ENCODE peak calls at places on chromosomes 7 and 10, in six cellular contexts. K is A549, R is HepG2, O is SK-N-SH, F is GM12878, S is K562. P is an unnamed sample.
A peak's percentile ranks its signal among the peaks of the same experiment; 100 is the strongest.

GRCh38 chr7:42233939-42234338 is 3.1 kb downstream of the GLI3 start:
- DNase-seq in K (no peak), R (no peak), O (no peak), F (no peak), S (no peak), P (peak; percentile 68)

GRCh38 chr7:23216021-23216420 is 30.6 kb upstream of the GPNMB start:
- DNase-seq in K (no peak), R (no peak), O (no peak), F (no peak), S (no peak), P (no peak)

GRCh38 chr7:128879461-128879938 is 16.8 kb downstream of the ATP6V1F start:
- DNase-seq in K (no peak), R (no peak), O (no peak), F (no peak), S (peak; percentile 33), P (no peak)

GRCh38 chr7:55467047-55467593 is 102.0 kb downstream of the LANCL2 start:
- DNase-seq in K (no peak), R (peak; percentile 20), O (peak; percentile 3), F (no peak), S (no peak), P (no peak)

GRCh38 chr7:155811895-155812761 is at the start of gene SHH:
- DNase-seq in K (peak; percentile 41), R (no peak), O (no peak), F (no peak), S (no peak), P (peak; percentile 33)

GRCh38 chr7:79734158-79734557 is 280.7 kb upstream of the MAGI2 start:
- DNase-seq in K (no peak), R (no peak), O (no peak), F (no peak), S (no peak), P (no peak)

GRCh38 chr10:132798403-132798802 is 12.5 kb upstream of the NKX6-2 start:
- DNase-seq in K (no peak), R (no peak), O (no peak), F (no peak), S (no peak), P (no peak)

GRCh38 chr7:157004050-157004838 is 6.2 kb downstream of the MNX1 start:
- DNase-seq in K (no peak), R (no peak), O (peak; percentile 88), F (no peak), S (no peak), P (peak; percentile 13)

GRCh38 chr10:3372284-3372683 is 199.7 kb upstream of the PITRM1 start:
- DNase-seq in K (no peak), R (no peak), O (no peak), F (no peak), S (no peak), P (peak; percentile 44)

GRCh38 chr7:20229652-20230500 is 12.7 kb upstream of the MACC1 start:
- DNase-seq in K (peak; percentile 35), R (no peak), O (no peak), F (no peak), S (peak; percentile 28), P (peak; percentile 93)

GRCh38 chr10:129417882-129418281 is 49.2 kb upstream of the MGMT start:
- DNase-seq in K (no peak), R (no peak), O (no peak), F (no peak), S (no peak), P (no peak)

GRCh38 chr10:82668266-82668665 is 793.3 kb downstream of the NRG3 start:
- DNase-seq in K (no peak), R (no peak), O (no peak), F (no peak), S (no peak), P (no peak)

GRCh38 chr10:16832351-16833080 is 15.3 kb upstream of the RSU1 start:
- DNase-seq in K (peak; percentile 44), R (no peak), O (no peak), F (no peak), S (no peak), P (peak; percentile 90)

GRCh38 chr7:137091396-137091795 is 222.9 kb downstream of the CHRM2 start:
- DNase-seq in K (no peak), R (no peak), O (peak; percentile 56), F (no peak), S (no peak), P (no peak)

GRCh38 chr7:135856356-135857144 is 107.9 kb upstream of the FAM180A start:
- DNase-seq in K (no peak), R (no peak), O (no peak), F (no peak), S (no peak), P (peak; percentile 69)

GRCh38 chr7:156017916-156018700 is 205.8 kb upstream of the SHH start:
- DNase-seq in K (no peak), R (no peak), O (no peak), F (no peak), S (no peak), P (no peak)

GRCh38 chr7:33195264-33195663 is 65.9 kb downstream of the BBS9 start:
- DNase-seq in K (peak; percentile 21), R (no peak), O (no peak), F (no peak), S (no peak), P (peak; percentile 87)

GRCh38 chr7:77453531-77453930 is 37.4 kb upstream of the GSAP start:
- DNase-seq in K (no peak), R (no peak), O (no peak), F (no peak), S (no peak), P (peak; percentile 57)

GRCh38 chr7:129719980-129720732 is 108.6 kb downstream of the NRF1 start:
- DNase-seq in K (no peak), R (peak; percentile 53), O (no peak), F (no peak), S (peak; percentile 89), P (peak; percentile 31)

GRCh38 chr7:104416866-104417393 is 88.5 kb downstream of the LHFPL3 start:
- DNase-seq in K (no peak), R (no peak), O (no peak), F (no peak), S (no peak), P (no peak)

GRCh38 chr10:87818505-87819273 is 663 bp upstream of the ATAD1 start:
- DNase-seq in K (peak; percentile 64), R (no peak), O (peak; percentile 51), F (peak; percentile 63), S (peak; percentile 51), P (peak; percentile 43)

GRCh38 chr7:3042861-3043489 is 692 bp downstream of the CARD11 start:
- DNase-seq in K (no peak), R (no peak), O (no peak), F (no peak), S (peak; percentile 59), P (no peak)

GRCh38 chr7:23299770-23300300 is 696 bp downstream of the MALSU1 start:
- DNase-seq in K (no peak), R (peak; percentile 10), O (peak; percentile 56), F (no peak), S (no peak), P (peak; percentile 35)

GRCh38 chr10:108393111-108393510 is 1228.6 kb upstream of the SORCS1 start:
- DNase-seq in K (no peak), R (no peak), O (no peak), F (no peak), S (no peak), P (peak; percentile 26)

GRCh38 chr7:22399546-22399945 is 42.6 kb upstream of the RAPGEF5 start:
- DNase-seq in K (no peak), R (no peak), O (no peak), F (no peak), S (no peak), P (no peak)

GRCh38 chr7:2724453-2725177 is 36.6 kb downstream of the AMZ1 start:
- DNase-seq in K (no peak), R (no peak), O (no peak), F (no peak), S (no peak), P (no peak)

GRCh38 chr7:5217851-5218331 is 27.9 kb downstream of the WIPI2 start:
- DNase-seq in K (no peak), R (no peak), O (no peak), F (no peak), S (no peak), P (no peak)

GRCh38 chr7:253491-254336 is 36.3 kb upstream of the FOXL3 start:
- DNase-seq in K (no peak), R (no peak), O (no peak), F (no peak), S (no peak), P (no peak)

DNA sequence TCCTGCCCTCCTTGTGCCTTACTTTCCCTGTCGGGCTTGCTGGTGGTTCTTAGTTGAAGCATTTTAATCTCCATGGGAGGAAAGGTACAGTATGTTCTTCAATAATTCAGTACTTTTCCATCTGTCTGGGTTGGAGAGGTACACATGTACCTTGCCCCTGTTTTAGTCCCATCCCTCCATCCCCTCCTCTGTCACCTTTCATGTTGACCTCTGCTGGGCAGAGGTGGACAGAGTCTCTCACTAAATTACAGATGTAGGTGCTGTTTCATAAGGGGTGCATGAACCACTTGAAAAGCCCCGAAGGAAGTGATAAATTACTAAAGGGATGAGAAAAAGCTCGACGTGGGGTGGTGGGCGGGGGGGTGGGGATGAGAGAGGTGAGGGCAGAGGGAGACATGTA is 5.4 kb downstream of the AGFG2 start:
- DNase-seq in K (no peak), R (peak; percentile 76), O (no peak), F (no peak), S (no peak), P (no peak)
- H3K4me3 ChIP-seq in K (no peak overlapping the region), R (peak overlapping the region; percentile 43), O (no peak overlapping the region), F (peak overlapping the region; percentile 85), S (no peak overlapping the region), P (no peak overlapping the region)

GRCh38 chr10:124058346-124059003 is 34.9 kb downstream of the CHST15 start:
- DNase-seq in K (no peak), R (no peak), O (no peak), F (no peak), S (no peak), P (no peak)
- TF ChIP-seq SMC3 in K (no peak), R (no peak), O (no peak), F (no peak), S (no peak), P (no peak)

DNA sequence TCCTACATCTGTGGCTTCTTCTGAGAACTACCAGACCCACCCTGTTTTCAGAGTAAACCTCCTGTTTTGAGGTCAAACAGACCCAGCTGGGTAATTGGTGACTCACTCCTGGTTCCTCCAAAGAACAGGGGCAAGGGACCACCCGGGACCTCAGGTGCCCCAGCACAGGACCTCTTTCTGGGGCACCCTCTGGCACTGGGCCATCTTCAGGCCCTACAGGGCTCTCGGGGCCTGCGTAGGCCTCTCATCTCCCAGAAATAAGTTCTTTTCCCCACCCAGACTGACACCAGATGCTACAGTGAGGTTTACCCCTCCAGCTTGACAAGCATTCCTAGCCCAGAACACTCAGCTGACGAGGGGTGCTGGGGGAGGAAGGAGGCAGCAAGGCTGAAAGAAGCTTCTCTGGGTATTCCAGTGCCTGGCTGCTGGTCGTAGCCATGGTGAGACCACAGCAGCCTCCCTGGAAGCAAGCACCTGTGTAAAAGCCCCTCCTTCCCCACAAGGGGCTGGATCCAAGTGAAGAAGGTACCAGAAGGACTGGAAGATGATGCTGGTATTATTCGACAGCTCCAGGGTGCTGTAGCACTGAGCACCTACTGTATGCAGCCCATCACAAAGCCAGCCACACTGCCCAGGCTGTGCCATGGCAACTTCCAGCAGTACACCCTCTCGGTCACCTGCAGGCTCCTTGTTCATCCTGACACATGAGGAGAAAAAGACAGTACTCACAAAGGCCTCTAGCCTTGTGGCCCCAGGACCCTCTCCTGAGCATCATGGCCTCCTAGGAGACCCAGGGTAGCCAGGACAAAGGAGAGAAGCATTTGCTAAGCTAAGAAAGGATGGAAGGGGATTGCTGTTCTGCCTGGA is 47.4 kb downstream of the ALOX5 start:
- DNase-seq in K (no peak), R (no peak), O (no peak), F (no peak), S (no peak), P (no peak)
- H3K4me3 ChIP-seq in K (no peak overlapping the region), R (no peak overlapping the region), O (no peak overlapping the region), F (no peak overlapping the region), S (no peak overlapping the region), P (no peak overlapping the region)

GRCh38 chr7:141294122-141294829 is 220.4 kb downstream of the TMEM178B start:
- DNase-seq in K (no peak), R (no peak), O (no peak), F (no peak), S (no peak), P (no peak)
- TF ChIP-seq SMC3 in K (no peak), R (no peak), O (no peak), F (no peak), S (no peak), P (no peak)